ENCODE peak calls at places on chromosomes 12 and 14, in nine cellular contexts. O, M, D, X, E, F, V, S and W are unnamed samples.

GRCh38 chr14:37145395-37145794 is 27.0 kb downstream of the SLC25A21 start:
- DNase-seq in O (no peak), F (no peak), E (no peak), S (no peak), V (no peak), X (no peak), D (no peak), M (no peak), W (no peak)

GRCh38 chr14:93029417-93029816 is 86.3 kb downstream of the ITPK1 start:
- DNase-seq in O (no peak), E (no peak), M (no peak), S (no peak), X (no peak), F (no peak), V (no peak), D (no peak), W (no peak)

GRCh38 chr14:93733646-93734045 is 54.6 kb downstream of the PRIMA1 start:
- DNase-seq in F (no peak), E (no peak), M (no peak), D (no peak), X (no peak), S (no peak), O (no peak), V (no peak), W (no peak)

GRCh38 chr14:64758025-64758521 is 53.8 kb downstream of the PLEKHG3 start:
- DNase-seq in F (no peak), X (no peak), E (no peak), M (peak), S (no peak), O (no peak), V (no peak), D (peak), W (no peak)

GRCh38 chr14:47207636-47208035 is 467.8 kb downstream of the MDGA2 start:
- DNase-seq in E (no peak), M (no peak), D (no peak), X (no peak), O (no peak), S (no peak), V (no peak), F (no peak), W (no peak)

GRCh38 chr12:58425481-58426392 is 484.4 kb downstream of the ATP23 start:
- DNase-seq in D (no peak), M (peak), V (no peak), F (no peak), S (no peak), O (no peak), E (no peak), X (peak), W (no peak)

GRCh38 chr12:100867639-100868393 is 73.2 kb downstream of the ANO4 start:
- DNase-seq in S (no peak), M (no peak), F (no peak), O (no peak), X (no peak), E (no peak), D (no peak), V (no peak), W (no peak)

GRCh38 chr14:31139301-31139847 is 68.2 kb downstream of the HECTD1 start:
- DNase-seq in X (no peak), F (no peak), M (no peak), S (no peak), O (no peak), V (no peak), E (no peak), D (no peak), W (no peak)

GRCh38 chr14:51328089-51328941 is 88.3 kb downstream of the TMX1 start:
- DNase-seq in E (no peak), X (peak), O (no peak), V (no peak), F (no peak), D (peak), S (no peak), M (peak), W (no peak)

GRCh38 chr12:591167-591570 is 72.1 kb downstream of the NINJ2 start:
- DNase-seq in F (peak), X (no peak), S (no peak), E (no peak), V (no peak), O (peak), D (no peak), M (no peak), W (no peak)

GRCh38 chr12:122126713-122127597 is 47.1 kb downstream of the IL31 start:
- DNase-seq in X (no peak), F (no peak), S (no peak), E (no peak), V (no peak), D (peak), O (peak), M (peak), W (no peak)

GRCh38 chr12:65567820-65568219 is 256.5 kb upstream of the HMGA2 start:
- DNase-seq in F (no peak), D (peak), M (no peak), E (no peak), S (no peak), X (no peak), O (no peak), V (no peak), W (no peak)

GRCh38 chr12:55797068-55797467 is 20.5 kb downstream of the SARNP start:
- DNase-seq in E (no peak), V (no peak), X (no peak), M (peak), O (peak), S (peak), F (no peak), D (peak), W (peak)

GRCh38 chr14:71863049-71863448 is 69.2 kb upstream of the RGS6 start:
- DNase-seq in F (no peak), M (no peak), E (no peak), X (no peak), D (no peak), S (no peak), V (no peak), O (no peak), W (no peak)
- TF ChIP-seq CTCF in F (no peak), M (peak), E (no peak), X (peak), D (no peak), S (no peak), V (no peak), O (no peak), W (peak)

DNA sequence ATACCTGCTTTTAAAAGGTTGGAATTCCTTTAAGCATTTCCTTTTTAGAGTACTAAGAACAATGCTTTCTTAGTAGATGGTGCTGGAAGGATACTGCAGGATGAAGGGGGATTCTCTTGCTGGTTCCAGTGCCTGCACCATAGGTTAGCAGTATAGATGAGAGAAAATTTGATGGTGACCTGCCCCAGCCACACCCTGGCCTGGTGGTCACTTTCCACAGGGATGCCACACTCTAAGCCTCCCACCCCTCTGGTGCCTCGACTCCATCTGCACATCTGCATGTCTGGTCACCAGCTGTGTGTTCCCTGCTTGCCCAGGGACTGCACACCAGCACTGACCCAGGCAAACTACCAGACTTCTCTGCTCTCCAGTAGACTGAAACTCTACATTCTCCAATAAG is 19.1 kb downstream of the SLC2A3 start:
- DNase-seq in E (no peak), X (no peak), F (no peak), M (no peak), V (no peak), S (no peak), O (no peak), D (no peak), W (no peak)
- TF ChIP-seq CTCF in E (no peak), X (no peak), F (no peak), M (no peak), V (no peak), S (no peak), O (no peak), D (no peak), W (no peak)

GRCh38 chr14:56172074-56172473 is 53.9 kb downstream of the PELI2 start:
- DNase-seq in M (no peak), D (no peak), V (no peak), F (no peak), S (no peak), X (no peak), O (no peak), E (no peak), W (no peak)

GRCh38 chr14:56172571-56172971 is 54.4 kb downstream of the PELI2 start:
- DNase-seq in V (no peak), E (no peak), S (no peak), M (peak), F (no peak), X (peak), O (no peak), D (no peak), W (no peak)

GRCh38 chr14:56175773-56176172 is 57.6 kb downstream of the PELI2 start:
- DNase-seq in V (no peak), F (no peak), X (no peak), E (no peak), S (no peak), D (no peak), M (no peak), O (no peak), W (no peak)

GRCh38 chr14:56170877-56171422 is 52.7 kb downstream of the PELI2 start:
- DNase-seq in S (no peak), V (no peak), O (no peak), F (no peak), X (no peak), D (no peak), M (no peak), E (no peak), W (no peak)

DNA sequence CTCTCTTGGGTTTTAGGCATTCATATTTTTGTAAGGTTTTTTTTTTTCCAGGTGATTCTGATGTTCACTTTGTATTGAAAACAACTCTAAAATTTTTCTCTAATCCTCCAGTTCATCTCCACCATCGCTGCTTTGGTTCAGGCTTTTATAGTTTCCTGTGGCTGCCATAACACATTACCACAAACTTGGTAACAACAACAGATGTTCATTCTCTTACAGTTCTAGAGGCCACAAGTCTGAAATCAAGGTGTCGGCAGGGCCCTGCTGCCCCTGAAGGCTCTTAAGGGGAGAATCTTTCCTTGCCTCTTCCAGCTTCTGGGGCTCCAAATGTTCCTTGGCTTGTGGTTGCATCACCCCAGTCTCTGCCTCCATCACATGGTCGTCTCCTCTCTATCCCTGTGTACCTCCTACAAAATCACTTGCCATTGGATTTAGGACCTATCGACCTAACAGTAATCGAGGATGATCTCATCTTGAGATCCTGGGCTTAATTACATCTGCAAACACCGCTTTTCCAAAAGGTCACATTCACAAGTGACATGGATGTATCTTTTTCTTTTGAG is 55.2 kb downstream of the PELI2 start:
- DNase-seq in O (no peak), V (no peak), E (no peak), M (no peak), F (no peak), S (no peak), X (no peak), D (no peak), W (no peak)
- TF ChIP-seq CTCF in O (no peak), V (no peak), E (no peak), M (no peak), F (no peak), S (no peak), X (no peak), D (no peak), W (no peak)

DNA sequence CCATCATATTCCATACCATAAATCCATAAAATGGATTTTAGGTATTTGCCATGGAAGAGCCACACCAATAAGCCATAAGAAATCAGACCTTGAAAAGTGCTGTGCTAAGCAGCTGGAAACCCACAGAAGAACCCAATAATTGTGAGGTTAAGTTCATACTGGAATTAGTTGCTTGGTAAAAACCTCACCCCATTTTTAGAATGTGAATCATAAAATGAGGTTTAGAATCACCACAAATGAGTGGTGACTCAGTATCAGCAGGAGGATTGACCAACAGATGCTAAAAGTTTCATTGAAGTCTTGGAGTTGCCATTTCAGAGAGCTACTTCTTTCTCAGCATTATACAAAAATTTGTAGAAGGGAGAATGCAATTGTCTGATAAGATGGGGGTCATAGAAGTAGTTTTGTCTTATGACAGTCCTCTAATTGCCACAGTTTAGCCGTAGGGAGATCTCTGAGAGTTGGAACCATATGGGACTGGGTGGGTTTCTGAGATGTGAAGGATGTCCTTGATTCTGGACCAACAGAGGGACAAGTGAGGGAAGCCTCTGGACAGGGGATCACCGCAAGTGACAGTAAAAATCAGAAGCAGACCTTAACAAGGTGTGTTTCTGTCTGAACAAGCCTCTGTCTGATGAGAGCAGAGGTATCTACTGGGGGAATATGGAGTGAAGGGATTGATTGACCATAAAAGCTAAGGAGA is 1.4 kb upstream of the STON2 start:
- DNase-seq in O (no peak), X (peak), M (peak), E (no peak), S (no peak), F (no peak), V (no peak), D (no peak), W (no peak)
- TF ChIP-seq CTCF in O (no peak), X (no peak), M (no peak), E (no peak), S (no peak), F (no peak), V (no peak), D (no peak), W (no peak)

DNA sequence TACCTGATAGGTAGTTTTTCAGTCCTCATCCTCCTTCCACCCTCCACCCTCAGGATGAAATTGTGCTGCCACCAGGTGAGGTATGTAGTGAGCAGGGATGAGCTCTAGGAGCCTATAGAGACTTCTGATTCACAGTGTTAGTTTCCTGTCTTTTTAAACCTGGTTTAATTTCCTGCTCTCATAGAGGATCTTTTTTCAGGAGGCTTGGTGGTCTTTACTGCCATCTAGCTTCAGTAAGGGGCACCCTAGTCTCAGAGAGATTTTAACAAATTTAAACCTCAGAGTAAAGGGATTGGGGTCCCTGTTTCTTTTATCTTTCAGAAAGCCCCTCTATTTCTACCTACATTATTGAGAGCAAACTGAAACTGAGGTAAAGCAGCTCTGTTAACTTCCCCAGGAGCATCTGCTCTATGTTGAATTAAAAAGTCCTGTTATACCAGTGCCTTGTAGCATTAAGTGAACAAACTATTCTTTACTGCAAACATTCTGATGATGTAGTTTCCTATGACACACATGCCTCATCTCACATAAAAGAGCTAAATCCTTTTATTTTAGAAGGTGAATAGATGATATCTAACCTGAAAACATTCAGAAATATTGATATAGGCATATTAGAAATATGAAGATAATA is 172.2 kb upstream of the DDHD1 start:
- DNase-seq in F (no peak), O (no peak), X (no peak), E (no peak), D (no peak), V (no peak), S (no peak), M (peak), W (no peak)
- TF ChIP-seq CTCF in F (peak), O (peak), X (peak), E (no peak), D (no peak), V (no peak), S (peak), M (peak), W (peak)

GRCh38 chr12:46676396-46676795 is 149.4 kb downstream of the SLC38A4 start:
- DNase-seq in V (no peak), O (no peak), S (no peak), E (no peak), M (no peak), D (no peak), X (no peak), F (no peak), W (no peak)

GRCh38 chr12:46676797-46677520 is 148.8 kb downstream of the SLC38A4 start:
- DNase-seq in V (no peak), O (no peak), M (no peak), E (no peak), S (no peak), F (no peak), X (no peak), D (no peak), W (no peak)

GRCh38 chr12:46678441-46678840 is 147.4 kb downstream of the SLC38A4 start:
- DNase-seq in F (no peak), D (no peak), X (no peak), E (no peak), S (no peak), M (no peak), O (no peak), V (no peak), W (no peak)

GRCh38 chr12:46679754-46680153 is 146.0 kb downstream of the SLC38A4 start:
- DNase-seq in O (no peak), E (no peak), D (no peak), F (no peak), S (no peak), V (no peak), X (no peak), M (no peak), W (no peak)

DNA sequence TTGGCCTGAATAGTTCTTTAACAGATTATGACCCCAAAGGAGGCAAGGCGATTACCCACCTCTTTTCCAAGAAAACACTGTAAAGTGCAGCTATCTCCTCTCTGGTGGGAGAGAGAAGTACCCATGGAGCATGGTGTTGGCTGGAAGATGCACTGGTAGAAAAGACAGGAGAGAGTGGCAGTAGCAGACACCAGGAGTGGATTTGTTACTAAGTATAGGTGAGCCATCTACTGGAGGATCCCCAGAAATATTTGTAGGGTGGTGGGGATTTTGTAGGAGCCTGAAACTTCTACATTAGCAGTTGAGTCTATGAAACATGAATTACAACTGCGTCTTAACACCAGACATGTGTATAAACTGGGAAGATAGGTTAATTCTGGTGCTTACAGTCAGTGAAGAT is 148.0 kb downstream of the SLC38A4 start:
- DNase-seq in S (no peak), E (no peak), V (no peak), D (no peak), M (peak), O (no peak), F (no peak), X (no peak), W (no peak)
- TF ChIP-seq CTCF in S (no peak), E (no peak), V (peak), D (no peak), M (peak), O (peak), F (peak), X (peak), W (no peak)

GRCh38 chr12:6644903-6645302 is 2.3 kb downstream of the ACRBP start:
- DNase-seq in S (peak), O (no peak), D (peak), X (no peak), F (no peak), M (peak), V (no peak), E (no peak), W (peak)
- TF ChIP-seq CTCF in S (no peak), O (no peak), D (no peak), X (no peak), F (peak), M (peak), V (no peak), E (no peak), W (no peak)

GRCh38 chr12:44858456-44858855 is 17.7 kb downstream of the NELL2 start:
- DNase-seq in S (no peak), M (no peak), E (no peak), V (no peak), F (no peak), O (no peak), X (no peak), D (no peak), W (no peak)
- TF ChIP-seq CTCF in S (no peak), M (no peak), E (no peak), V (no peak), F (no peak), O (no peak), X (no peak), D (no peak), W (no peak)

DNA sequence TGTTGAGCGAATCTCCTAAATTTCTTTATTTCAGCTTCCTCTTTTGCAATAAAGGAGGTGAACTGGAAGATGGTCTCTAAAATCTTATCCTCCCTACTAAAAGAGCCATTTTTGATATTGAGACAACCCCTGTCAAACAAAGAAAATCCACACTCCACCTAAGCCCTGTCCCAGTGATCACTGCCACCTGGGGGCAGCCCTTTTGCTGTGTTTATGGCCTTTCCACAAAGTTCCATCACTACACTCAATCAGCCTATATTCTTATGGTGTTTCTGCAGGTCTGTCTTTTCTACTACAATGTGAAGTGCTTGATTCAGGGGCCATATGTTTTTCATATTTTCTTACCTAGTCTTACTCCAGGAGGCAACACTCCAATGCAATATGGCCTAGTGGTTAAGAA is 163.7 kb downstream of the BMP4 start:
- DNase-seq in V (no peak), E (no peak), O (no peak), X (no peak), S (no peak), F (no peak), M (no peak), D (no peak), W (no peak)
- TF ChIP-seq CTCF in V (no peak), E (no peak), O (no peak), X (no peak), S (no peak), F (no peak), M (peak), D (no peak), W (no peak)

GRCh38 chr12:108731866-108732461 is 646 bp upstream of the CORO1C start:
- DNase-seq in F (peak), O (peak), V (peak), M (peak), D (peak), S (peak), E (peak), X (peak), W (peak)
- TF ChIP-seq CTCF in F (no peak), O (no peak), V (no peak), M (no peak), D (no peak), S (no peak), E (no peak), X (no peak), W (no peak)